ENCODE peak calls at places on chromosomes 13 and 19, in nine cellular contexts. One of them, this sample, is unnamed.

GRCh38 chr13:97269603-97270002 is 47.5 kb downstream of the MBNL2 start:
- DNase-seq in NT2/D1: no peak
- DNase-seq in mucosa of gallbladder: no peak
- DNase-seq in Caki2: no peak
- DNase-seq in astrocyte: no peak
- DNase-seq in left cardiac atrium: no peak
- DNase-seq in stimulated activated CD8-positive, alpha-beta memory T cell treated with anti-CD3 and anti-CD28 coated beads, Interleukin-4, amount 100 ng/mL, for 4 hours: no peak
- DNase-seq in GM12865: no peak
- DNase-seq in right cardiac atrium: no peak
- DNase-seq in this sample: no peak

GRCh38 chr19:532578-533484 is 1.3 kb downstream of the CDC34 start:
- DNase-seq in NT2/D1: peak; percentile 63
- DNase-seq in mucosa of gallbladder: peak; percentile 49
- DNase-seq in Caki2: peak; percentile 54
- DNase-seq in astrocyte: peak; percentile 39
- DNase-seq in left cardiac atrium: peak; percentile 83
- DNase-seq in stimulated activated CD8-positive, alpha-beta memory T cell treated with anti-CD3 and anti-CD28 coated beads, Interleukin-4, amount 100 ng/mL, for 4 hours: no peak
- DNase-seq in GM12865: peak; percentile 62
- DNase-seq in right cardiac atrium: peak; percentile 84
- DNase-seq in this sample: no peak

GRCh38 chr13:25281193-25281936 is 5.9 kb downstream of the MTMR6 start:
- DNase-seq in NT2/D1: no peak
- DNase-seq in mucosa of gallbladder: no peak
- DNase-seq in Caki2: peak; percentile 53
- DNase-seq in astrocyte: no peak
- DNase-seq in left cardiac atrium: no peak
- DNase-seq in stimulated activated CD8-positive, alpha-beta memory T cell treated with anti-CD3 and anti-CD28 coated beads, Interleukin-4, amount 100 ng/mL, for 4 hours: no peak
- DNase-seq in GM12865: peak; percentile 73
- DNase-seq in right cardiac atrium: no peak
- DNase-seq in this sample: no peak

GRCh38 chr13:21231426-21231945 is 55.0 kb downstream of the MRPL57 start:
- DNase-seq in NT2/D1: no peak
- DNase-seq in mucosa of gallbladder: no peak
- DNase-seq in Caki2: no peak
- DNase-seq in astrocyte: no peak
- DNase-seq in left cardiac atrium: no peak
- DNase-seq in stimulated activated CD8-positive, alpha-beta memory T cell treated with anti-CD3 and anti-CD28 coated beads, Interleukin-4, amount 100 ng/mL, for 4 hours: no peak
- DNase-seq in GM12865: no peak
- DNase-seq in right cardiac atrium: no peak
- DNase-seq in this sample: no peak

GRCh38 chr19:16355293-16356043 is 30.8 kb downstream of the KLF2 start:
- DNase-seq in NT2/D1: no peak
- DNase-seq in mucosa of gallbladder: no peak
- DNase-seq in Caki2: no peak
- DNase-seq in astrocyte: no peak
- DNase-seq in left cardiac atrium: peak; percentile 33
- DNase-seq in stimulated activated CD8-positive, alpha-beta memory T cell treated with anti-CD3 and anti-CD28 coated beads, Interleukin-4, amount 100 ng/mL, for 4 hours: no peak
- DNase-seq in GM12865: no peak
- DNase-seq in right cardiac atrium: peak; percentile 48
- DNase-seq in this sample: no peak

GRCh38 chr19:50326101-50326664 is 3.0 kb downstream of the KCNC3 start:
- DNase-seq in NT2/D1: no peak
- DNase-seq in mucosa of gallbladder: no peak
- DNase-seq in Caki2: no peak
- DNase-seq in astrocyte: no peak
- DNase-seq in left cardiac atrium: no peak
- DNase-seq in stimulated activated CD8-positive, alpha-beta memory T cell treated with anti-CD3 and anti-CD28 coated beads, Interleukin-4, amount 100 ng/mL, for 4 hours: no peak
- DNase-seq in GM12865: no peak
- DNase-seq in right cardiac atrium: no peak
- DNase-seq in this sample: no peak

GRCh38 chr19:45154064-45154827 is 6.5 kb downstream of the NKPD1 start:
- DNase-seq in NT2/D1: no peak
- DNase-seq in mucosa of gallbladder: peak; percentile 58
- DNase-seq in Caki2: peak; percentile 34
- DNase-seq in astrocyte: peak; percentile 76
- DNase-seq in left cardiac atrium: peak; percentile 78
- DNase-seq in stimulated activated CD8-positive, alpha-beta memory T cell treated with anti-CD3 and anti-CD28 coated beads, Interleukin-4, amount 100 ng/mL, for 4 hours: no peak
- DNase-seq in GM12865: no peak
- DNase-seq in right cardiac atrium: peak; percentile 80
- DNase-seq in this sample: no peak

GRCh38 chr13:60627071-60627686 is 230.2 kb downstream of the TDRD3 start:
- DNase-seq in NT2/D1: peak; percentile 47
- DNase-seq in mucosa of gallbladder: no peak
- DNase-seq in Caki2: no peak
- DNase-seq in astrocyte: peak; percentile 13
- DNase-seq in left cardiac atrium: no peak
- DNase-seq in stimulated activated CD8-positive, alpha-beta memory T cell treated with anti-CD3 and anti-CD28 coated beads, Interleukin-4, amount 100 ng/mL, for 4 hours: no peak
- DNase-seq in GM12865: peak; percentile 47
- DNase-seq in right cardiac atrium: no peak
- DNase-seq in this sample: no peak

GRCh38 chr13:45362939-45363338 is 22.0 kb upstream of the TPT1 start:
- DNase-seq in NT2/D1: peak; percentile 40
- DNase-seq in mucosa of gallbladder: no peak
- DNase-seq in Caki2: no peak
- DNase-seq in astrocyte: no peak
- DNase-seq in left cardiac atrium: no peak
- DNase-seq in stimulated activated CD8-positive, alpha-beta memory T cell treated with anti-CD3 and anti-CD28 coated beads, Interleukin-4, amount 100 ng/mL, for 4 hours: no peak
- DNase-seq in GM12865: peak; percentile 52
- DNase-seq in right cardiac atrium: no peak
- DNase-seq in this sample: no peak

GRCh38 chr19:36198116-36198515 is 16.3 kb downstream of the ZNF565 start:
- DNase-seq in NT2/D1: no peak
- DNase-seq in mucosa of gallbladder: no peak
- DNase-seq in Caki2: no peak
- DNase-seq in astrocyte: no peak
- DNase-seq in left cardiac atrium: no peak
- DNase-seq in stimulated activated CD8-positive, alpha-beta memory T cell treated with anti-CD3 and anti-CD28 coated beads, Interleukin-4, amount 100 ng/mL, for 4 hours: no peak
- DNase-seq in GM12865: no peak
- DNase-seq in right cardiac atrium: no peak
- DNase-seq in this sample: no peak

GRCh38 chr13:38990693-38991092 is at the start of gene STOML3:
- DNase-seq in NT2/D1: no peak
- DNase-seq in mucosa of gallbladder: no peak
- DNase-seq in Caki2: no peak
- DNase-seq in astrocyte: no peak
- DNase-seq in left cardiac atrium: no peak
- DNase-seq in stimulated activated CD8-positive, alpha-beta memory T cell treated with anti-CD3 and anti-CD28 coated beads, Interleukin-4, amount 100 ng/mL, for 4 hours: no peak
- DNase-seq in GM12865: no peak
- DNase-seq in right cardiac atrium: no peak
- DNase-seq in this sample: no peak

GRCh38 chr13:26280822-26281221 is 26.9 kb downstream of the CDK8 start:
- DNase-seq in NT2/D1: no peak
- DNase-seq in mucosa of gallbladder: no peak
- DNase-seq in Caki2: no peak
- DNase-seq in astrocyte: peak; percentile 1
- DNase-seq in left cardiac atrium: no peak
- DNase-seq in stimulated activated CD8-positive, alpha-beta memory T cell treated with anti-CD3 and anti-CD28 coated beads, Interleukin-4, amount 100 ng/mL, for 4 hours: no peak
- DNase-seq in GM12865: no peak
- DNase-seq in right cardiac atrium: no peak
- DNase-seq in this sample: no peak

GRCh38 chr19:2055871-2056809 is 5.1 kb upstream of the MKNK2 start:
- DNase-seq in NT2/D1: no peak
- DNase-seq in mucosa of gallbladder: peak; percentile 62
- DNase-seq in Caki2: peak; percentile 63
- DNase-seq in astrocyte: peak; percentile 63
- DNase-seq in left cardiac atrium: peak; percentile 66
- DNase-seq in stimulated activated CD8-positive, alpha-beta memory T cell treated with anti-CD3 and anti-CD28 coated beads, Interleukin-4, amount 100 ng/mL, for 4 hours: no peak
- DNase-seq in GM12865: peak; percentile 70
- DNase-seq in right cardiac atrium: peak; percentile 68
- DNase-seq in this sample: no peak

GRCh38 chr13:31982540-31982939 is 49.0 kb upstream of the FRY start:
- DNase-seq in NT2/D1: no peak
- DNase-seq in mucosa of gallbladder: peak; percentile 89
- DNase-seq in Caki2: peak; percentile 71
- DNase-seq in astrocyte: peak; percentile 96
- DNase-seq in left cardiac atrium: peak; percentile 78
- DNase-seq in stimulated activated CD8-positive, alpha-beta memory T cell treated with anti-CD3 and anti-CD28 coated beads, Interleukin-4, amount 100 ng/mL, for 4 hours: no peak
- DNase-seq in GM12865: no peak
- DNase-seq in right cardiac atrium: peak; percentile 71
- DNase-seq in this sample: no peak

GRCh38 chr19:29263305-29264080 is 50.5 kb upstream of the UQCRFS1 start:
- DNase-seq in NT2/D1: peak; percentile 48
- DNase-seq in mucosa of gallbladder: peak; percentile 32
- DNase-seq in Caki2: peak; percentile 22
- DNase-seq in astrocyte: no peak
- DNase-seq in left cardiac atrium: peak; percentile 34
- DNase-seq in stimulated activated CD8-positive, alpha-beta memory T cell treated with anti-CD3 and anti-CD28 coated beads, Interleukin-4, amount 100 ng/mL, for 4 hours: peak; percentile 22
- DNase-seq in GM12865: peak; percentile 49
- DNase-seq in right cardiac atrium: no peak
- DNase-seq in this sample: peak; percentile 20

GRCh38 chr13:50700664-50701266 is 142.7 kb downstream of the DLEU7 start:
- DNase-seq in NT2/D1: no peak
- DNase-seq in mucosa of gallbladder: no peak
- DNase-seq in Caki2: no peak
- DNase-seq in astrocyte: peak; percentile 41
- DNase-seq in left cardiac atrium: no peak
- DNase-seq in stimulated activated CD8-positive, alpha-beta memory T cell treated with anti-CD3 and anti-CD28 coated beads, Interleukin-4, amount 100 ng/mL, for 4 hours: no peak
- DNase-seq in GM12865: no peak
- DNase-seq in right cardiac atrium: no peak
- DNase-seq in this sample: no peak

GRCh38 chr13:39401756-39402155 is 201.2 kb downstream of the LHFPL6 start:
- DNase-seq in NT2/D1: no peak
- DNase-seq in mucosa of gallbladder: no peak
- DNase-seq in Caki2: no peak
- DNase-seq in astrocyte: peak; percentile 39
- DNase-seq in left cardiac atrium: no peak
- DNase-seq in stimulated activated CD8-positive, alpha-beta memory T cell treated with anti-CD3 and anti-CD28 coated beads, Interleukin-4, amount 100 ng/mL, for 4 hours: no peak
- DNase-seq in GM12865: no peak
- DNase-seq in right cardiac atrium: no peak
- DNase-seq in this sample: no peak

GRCh38 chr13:94305033-94305432 is 174.4 kb downstream of the DCT start:
- DNase-seq in NT2/D1: no peak
- DNase-seq in mucosa of gallbladder: no peak
- DNase-seq in Caki2: no peak
- DNase-seq in astrocyte: no peak
- DNase-seq in left cardiac atrium: no peak
- DNase-seq in stimulated activated CD8-positive, alpha-beta memory T cell treated with anti-CD3 and anti-CD28 coated beads, Interleukin-4, amount 100 ng/mL, for 4 hours: no peak
- DNase-seq in GM12865: no peak
- DNase-seq in right cardiac atrium: no peak
- DNase-seq in this sample: no peak

GRCh38 chr19:3857449-3858003 is 11.3 kb downstream of the ZFR2 start:
- DNase-seq in NT2/D1: no peak
- DNase-seq in mucosa of gallbladder: no peak
- DNase-seq in Caki2: no peak
- DNase-seq in astrocyte: no peak
- DNase-seq in left cardiac atrium: no peak
- DNase-seq in stimulated activated CD8-positive, alpha-beta memory T cell treated with anti-CD3 and anti-CD28 coated beads, Interleukin-4, amount 100 ng/mL, for 4 hours: no peak
- DNase-seq in GM12865: peak; percentile 79
- DNase-seq in right cardiac atrium: no peak
- DNase-seq in this sample: no peak

GRCh38 chr13:101627556-101627943 is 175.1 kb downstream of the ITGBL1 start:
- DNase-seq in NT2/D1: no peak
- DNase-seq in mucosa of gallbladder: no peak
- DNase-seq in Caki2: peak; percentile 61
- DNase-seq in astrocyte: peak; percentile 9
- DNase-seq in left cardiac atrium: no peak
- DNase-seq in stimulated activated CD8-positive, alpha-beta memory T cell treated with anti-CD3 and anti-CD28 coated beads, Interleukin-4, amount 100 ng/mL, for 4 hours: no peak
- DNase-seq in GM12865: peak; percentile 31
- DNase-seq in right cardiac atrium: no peak
- DNase-seq in this sample: no peak

GRCh38 chr13:77492982-77493381 is 42.5 kb upstream of the SCEL start:
- DNase-seq in NT2/D1: no peak
- DNase-seq in mucosa of gallbladder: no peak
- DNase-seq in Caki2: no peak
- DNase-seq in astrocyte: peak; percentile 28
- DNase-seq in left cardiac atrium: no peak
- DNase-seq in stimulated activated CD8-positive, alpha-beta memory T cell treated with anti-CD3 and anti-CD28 coated beads, Interleukin-4, amount 100 ng/mL, for 4 hours: no peak
- DNase-seq in GM12865: peak; percentile 62
- DNase-seq in right cardiac atrium: no peak
- DNase-seq in this sample: no peak

GRCh38 chr19:34475026-34475974 is 6.3 kb upstream of the WTIP start:
- DNase-seq in NT2/D1: no peak
- DNase-seq in mucosa of gallbladder: no peak
- DNase-seq in Caki2: peak; percentile 32
- DNase-seq in astrocyte: peak; percentile 83
- DNase-seq in left cardiac atrium: no peak
- DNase-seq in stimulated activated CD8-positive, alpha-beta memory T cell treated with anti-CD3 and anti-CD28 coated beads, Interleukin-4, amount 100 ng/mL, for 4 hours: no peak
- DNase-seq in GM12865: no peak
- DNase-seq in right cardiac atrium: no peak
- DNase-seq in this sample: no peak

GRCh38 chr19:38149597-38149996 is 74.4 kb downstream of the DPF1 start:
- DNase-seq in NT2/D1: no peak
- DNase-seq in mucosa of gallbladder: no peak
- DNase-seq in Caki2: no peak
- DNase-seq in astrocyte: no peak
- DNase-seq in left cardiac atrium: no peak
- DNase-seq in stimulated activated CD8-positive, alpha-beta memory T cell treated with anti-CD3 and anti-CD28 coated beads, Interleukin-4, amount 100 ng/mL, for 4 hours: no peak
- DNase-seq in GM12865: no peak
- DNase-seq in right cardiac atrium: no peak
- DNase-seq in this sample: no peak

GRCh38 chr19:17090501-17091074 is 15.0 kb downstream of the MYO9B start:
- DNase-seq in NT2/D1: no peak
- DNase-seq in mucosa of gallbladder: no peak
- DNase-seq in Caki2: no peak
- DNase-seq in astrocyte: peak; percentile 64
- DNase-seq in left cardiac atrium: no peak
- DNase-seq in stimulated activated CD8-positive, alpha-beta memory T cell treated with anti-CD3 and anti-CD28 coated beads, Interleukin-4, amount 100 ng/mL, for 4 hours: no peak
- DNase-seq in GM12865: no peak
- DNase-seq in right cardiac atrium: no peak
- DNase-seq in this sample: no peak

GRCh38 chr19:5572556-5573286 is 5.0 kb upstream of the TINCR start:
- DNase-seq in NT2/D1: no peak
- DNase-seq in mucosa of gallbladder: no peak
- DNase-seq in Caki2: peak; percentile 19
- DNase-seq in astrocyte: no peak
- DNase-seq in left cardiac atrium: no peak
- DNase-seq in stimulated activated CD8-positive, alpha-beta memory T cell treated with anti-CD3 and anti-CD28 coated beads, Interleukin-4, amount 100 ng/mL, for 4 hours: no peak
- DNase-seq in GM12865: no peak
- DNase-seq in right cardiac atrium: no peak
- DNase-seq in this sample: no peak

GRCh38 chr13:80217614-80218456 is 123.1 kb downstream of the SPRY2 start:
- DNase-seq in NT2/D1: peak; percentile 32
- DNase-seq in mucosa of gallbladder: no peak
- DNase-seq in Caki2: no peak
- DNase-seq in astrocyte: peak; percentile 97
- DNase-seq in left cardiac atrium: no peak
- DNase-seq in stimulated activated CD8-positive, alpha-beta memory T cell treated with anti-CD3 and anti-CD28 coated beads, Interleukin-4, amount 100 ng/mL, for 4 hours: no peak
- DNase-seq in GM12865: no peak
- DNase-seq in right cardiac atrium: no peak
- DNase-seq in this sample: no peak